ENCODE peak calls at places on chromosomes 16 and 17, in ten cellular contexts. I is neural progenitor cell; H is KBM-7; A is renal cortical epithelial cell; U is suprapubic skin; S is progenitor cell of endocrine pancreas; G is T-helper 17 cell; V is RCC 7860; F is stimulated activated CD4-positive, alpha-beta T cell treated with anti-CD3 and anti-CD28 coated beads, TNF-alpha, amount 100 ng/mL, for 48 hours; L is HEK293T. D is an unnamed sample.

GRCh38 chr17:66339563-66339962 is 37.1 kb downstream of the PRKCA start:
- DNase-seq in I (no peak), H (peak), A (no peak), U (no peak), S (no peak), G (no peak), V (no peak), F (no peak), L (no peak), D (no peak)

GRCh38 chr16:84082110-84082509 is 34.6 kb downstream of the MBTPS1 start:
- DNase-seq in I (no peak), H (no peak), A (no peak), U (no peak), S (no peak), G (no peak), V (no peak), F (no peak), L (no peak), D (no peak)

GRCh38 chr17:3556905-3557767 is 476 bp downstream of the TRPV3 start:
- DNase-seq in I (no peak), H (no peak), A (no peak), U (no peak), S (no peak), G (no peak), V (no peak), F (no peak), L (no peak), D (no peak)

GRCh38 chr17:65600518-65600917 is 39.1 kb upstream of the AXIN2 start:
- DNase-seq in I (no peak), H (no peak), A (no peak), U (no peak), S (no peak), G (no peak), V (no peak), F (no peak), L (no peak), D (no peak)

GRCh38 chr17:7133424-7133823 is 18.8 kb upstream of the ASGR2 start:
- DNase-seq in I (peak), H (peak), A (no peak), U (no peak), S (no peak), G (no peak), V (no peak), F (peak), L (no peak), D (no peak)

GRCh38 chr16:50670476-50670875 is 10.6 kb downstream of the SNX20 start:
- DNase-seq in I (no peak), H (no peak), A (no peak), U (no peak), S (no peak), G (no peak), V (no peak), F (no peak), L (no peak), D (no peak)

GRCh38 chr17:4043862-4044261 is 79.6 kb upstream of the ATP2A3 start:
- DNase-seq in I (no peak), H (peak), A (no peak), U (no peak), S (no peak), G (no peak), V (no peak), F (peak), L (no peak), D (no peak)

GRCh38 chr17:47741109-47741792 is 8.2 kb downstream of the TBX21 start:
- DNase-seq in I (no peak), H (no peak), A (no peak), U (peak), S (no peak), G (no peak), V (no peak), F (no peak), L (no peak), D (peak)